ENCODE peak calls at places on chromosome 1, in ten cellular contexts. E, R, Y, C, V, O, X, Z, H and J are unnamed samples.

GRCh38 chr1:44807364-44808062 is 362 bp upstream of the DYNLT4 start:
- DNase-seq in E (peak; percentile 49), R (peak; percentile 72), Y (peak; percentile 91), C (peak; percentile 100), V (peak; percentile 96), O (no peak), X (peak; percentile 100), Z (peak; percentile 76), H (no peak), J (peak; percentile 99)

GRCh38 chr1:158094571-158094970 is 86.1 kb upstream of the CD1D start:
- DNase-seq in E (no peak), R (no peak), Y (no peak), C (no peak), V (no peak), O (no peak), X (no peak), Z (no peak), H (no peak), J (no peak)

GRCh38 chr1:64038965-64039926 is 164.2 kb upstream of the UBE2U start:
- DNase-seq in E (peak; percentile 9), R (peak; percentile 40), Y (peak; percentile 79), C (peak; percentile 87), V (peak; percentile 75), O (peak; percentile 1), X (peak; percentile 100), Z (no peak), H (no peak), J (peak; percentile 61)

GRCh38 chr1:31759266-31760023 is 4.7 kb downstream of the ADGRB2 start:
- DNase-seq in E (no peak), R (no peak), Y (no peak), C (no peak), V (no peak), O (no peak), X (peak; percentile 18), Z (no peak), H (no peak), J (no peak)

GRCh38 chr1:110707257-110707656 is 32.5 kb upstream of the KCNA3 start:
- DNase-seq in E (no peak), R (no peak), Y (no peak), C (no peak), V (no peak), O (no peak), X (no peak), Z (no peak), H (no peak), J (no peak)

GRCh38 chr1:203450016-203450415 is 25.6 kb upstream of the PRELP start:
- DNase-seq in E (no peak), R (no peak), Y (peak; percentile 66), C (no peak), V (no peak), O (no peak), X (no peak), Z (no peak), H (no peak), J (no peak)

GRCh38 chr1:183783896-183784637 is 20.9 kb upstream of the RGL1 start:
- DNase-seq in E (no peak), R (no peak), Y (peak; percentile 35), C (peak; percentile 23), V (peak; percentile 41), O (peak; percentile 60), X (peak; percentile 90), Z (no peak), H (no peak), J (no peak)

GRCh38 chr1:109938556-109938955 is 27.9 kb downstream of the CSF1 start:
- DNase-seq in E (no peak), R (no peak), Y (no peak), C (no peak), V (no peak), O (no peak), X (no peak), Z (no peak), H (no peak), J (no peak)

GRCh38 chr1:43232482-43232881 is 37.3 kb upstream of the TMEM125 start:
- DNase-seq in E (no peak), R (no peak), Y (no peak), C (no peak), V (no peak), O (no peak), X (no peak), Z (no peak), H (no peak), J (no peak)

GRCh38 chr1:47189844-47190562 is at the start of gene PDZK1IP1:
- DNase-seq in E (no peak), R (peak; percentile 53), Y (peak; percentile 92), C (peak; percentile 58), V (no peak), O (no peak), X (peak; percentile 93), Z (no peak), H (no peak), J (no peak)

GRCh38 chr1:213327318-213327667 is 276.3 kb downstream of the RPS6KC1 start:
- DNase-seq in E (no peak), R (no peak), Y (peak; percentile 70), C (peak; percentile 30), V (peak; percentile 22), O (no peak), X (peak; percentile 60), Z (no peak), H (no peak), J (peak; percentile 23)

GRCh38 chr1:231040019-231040799 is at the start of gene FAM89A:
- DNase-seq in E (peak; percentile 18), R (peak; percentile 93), Y (peak; percentile 84), C (no peak), V (peak; percentile 72), O (no peak), X (no peak), Z (peak; percentile 54), H (peak; percentile 52), J (no peak)

GRCh38 chr1:200483491-200484143 is 73.8 kb upstream of the ZNF281 start:
- DNase-seq in E (no peak), R (peak; percentile 63), Y (peak; percentile 89), C (peak; percentile 89), V (no peak), O (no peak), X (peak; percentile 99), Z (no peak), H (no peak), J (peak; percentile 49)

GRCh38 chr1:119971710-119972570 is 75.6 kb upstream of the ADAM30 start:
- DNase-seq in E (no peak), R (no peak), Y (no peak), C (no peak), V (no peak), O (no peak), X (no peak), Z (no peak), H (no peak), J (no peak)

GRCh38 chr1:8321612-8322011 is 3.7 kb downstream of the SLC45A1 start:
- DNase-seq in E (no peak), R (no peak), Y (no peak), C (no peak), V (no peak), O (no peak), X (no peak), Z (no peak), H (no peak), J (no peak)

GRCh38 chr1:117362986-117363385 is 4.3 kb upstream of the MAN1A2 start:
- DNase-seq in E (no peak), R (no peak), Y (no peak), C (no peak), V (no peak), O (no peak), X (no peak), Z (no peak), H (no peak), J (no peak)

GRCh38 chr1:80882552-80882951 is 918.2 kb upstream of the ADGRL2 start:
- DNase-seq in E (no peak), R (no peak), Y (peak; percentile 6), C (no peak), V (no peak), O (no peak), X (peak; percentile 75), Z (no peak), H (no peak), J (no peak)

GRCh38 chr1:186710696-186711095 is 30.5 kb upstream of the PTGS2 start:
- DNase-seq in E (no peak), R (no peak), Y (no peak), C (no peak), V (no peak), O (no peak), X (no peak), Z (no peak), H (no peak), J (no peak)

GRCh38 chr1:3312894-3313578 is 141.4 kb upstream of the ARHGEF16 start:
- DNase-seq in E (no peak), R (peak; percentile 77), Y (peak; percentile 98), C (peak; percentile 98), V (peak; percentile 86), O (no peak), X (peak; percentile 94), Z (no peak), H (no peak), J (peak; percentile 20)

GRCh38 chr1:218468707-218469106 is 123.6 kb downstream of the TGFB2 start:
- DNase-seq in E (no peak), R (no peak), Y (no peak), C (no peak), V (no peak), O (no peak), X (no peak), Z (no peak), H (no peak), J (no peak)

GRCh38 chr1:180384606-180385005 is 117.8 kb downstream of the ACBD6 start:
- DNase-seq in E (no peak), R (no peak), Y (no peak), C (no peak), V (no peak), O (no peak), X (no peak), Z (no peak), H (no peak), J (no peak)

GRCh38 chr1:202967684-202968281 is 726 bp upstream of the CYB5R1 start:
- DNase-seq in E (no peak), R (no peak), Y (no peak), C (no peak), V (peak; percentile 71), O (no peak), X (no peak), Z (no peak), H (no peak), J (no peak)

GRCh38 chr1:27403065-27403726 is 10.8 kb downstream of the GPR3 start:
- DNase-seq in E (no peak), R (no peak), Y (peak; percentile 81), C (peak; percentile 32), V (peak; percentile 84), O (no peak), X (peak; percentile 68), Z (no peak), H (no peak), J (no peak)

GRCh38 chr1:28236656-28237331 is 870 bp downstream of the ATP5IF1 start:
- DNase-seq in E (no peak), R (no peak), Y (no peak), C (no peak), V (no peak), O (no peak), X (no peak), Z (no peak), H (no peak), J (no peak)

GRCh38 chr1:32066489-32066873 is 6.3 kb upstream of the TMEM39B start:
- DNase-seq in E (no peak), R (no peak), Y (peak; percentile 49), C (peak; percentile 40), V (peak; percentile 55), O (no peak), X (peak; percentile 91), Z (no peak), H (no peak), J (no peak)

GRCh38 chr1:906532-907420 is 16.9 kb upstream of the SAMD11 start:
- DNase-seq in E (no peak), R (peak; percentile 43), Y (peak; percentile 59), C (no peak), V (peak; percentile 55), O (no peak), X (peak; percentile 53), Z (no peak), H (no peak), J (no peak)

GRCh38 chr1:28249013-28249870 is 10.1 kb upstream of the SESN2 start:
- DNase-seq in E (peak; percentile 28), R (peak; percentile 28), Y (peak; percentile 63), C (no peak), V (peak; percentile 48), O (no peak), X (peak; percentile 74), Z (no peak), H (no peak), J (no peak)

GRCh38 chr1:210695041-210695440 is 366.3 kb downstream of the HHAT start:
- DNase-seq in E (no peak), R (no peak), Y (no peak), C (no peak), V (no peak), O (no peak), X (no peak), Z (no peak), H (no peak), J (no peak)